ENCODE peak calls at places on chromosomes 2 and 18, in seven cellular contexts. W, C, Z, A, H, D and B are unnamed samples.

GRCh38 chr2:176138526-176139169 is 9.1 kb downstream of the HOXD8 start:
- DNase-seq in W (no peak), C (no peak), Z (no peak), A (no peak), H (no peak), D (no peak), B (no peak)

GRCh38 chr2:241302083-241302482 is 13.4 kb downstream of the HDLBP start:
- DNase-seq in W (no peak), C (no peak), Z (no peak), A (no peak), H (no peak), D (no peak), B (no peak)

GRCh38 chr2:159713691-159714585 is 1.6 kb downstream of the MARCHF7 start:
- DNase-seq in W (no peak), C (peak; percentile 51), Z (no peak), A (no peak), H (peak; percentile 20), D (no peak), B (peak; percentile 21)

GRCh38 chr2:207905546-207905945 is 119.8 kb downstream of the PLEKHM3 start:
- DNase-seq in W (no peak), C (peak; percentile 100), Z (peak; percentile 9), A (no peak), H (no peak), D (no peak), B (no peak)

GRCh38 chr2:1731963-1732768 is 12.1 kb downstream of the PXDN start:
- DNase-seq in W (peak; percentile 26), C (no peak), Z (no peak), A (no peak), H (peak; percentile 80), D (no peak), B (no peak)

GRCh38 chr18:2337552-2338141 is 233.7 kb downstream of the METTL4 start:
- DNase-seq in W (no peak), C (peak; percentile 35), Z (peak; percentile 47), A (peak; percentile 2), H (no peak), D (peak; percentile 13), B (peak; percentile 1)

GRCh38 chr18:3380384-3380961 is 69.5 kb upstream of the TGIF1 start:
- DNase-seq in W (no peak), C (peak; percentile 77), Z (peak; percentile 15), A (peak; percentile 43), H (no peak), D (no peak), B (peak; percentile 31)

GRCh38 chr2:105977212-105977611 is 216.9 kb downstream of the UXS1 start:
- DNase-seq in W (no peak), C (no peak), Z (peak; percentile 69), A (no peak), H (peak; percentile 32), D (no peak), B (peak; percentile 22)

GRCh38 chr2:241976296-241976695 is 106.8 kb downstream of the RTP5 start:
- DNase-seq in W (no peak), C (no peak), Z (no peak), A (no peak), H (no peak), D (no peak), B (no peak)

GRCh38 chr2:101330253-101330921 is 21.9 kb upstream of the RNF149 start:
- DNase-seq in W (peak; percentile 67), C (no peak), Z (peak; percentile 83), A (no peak), H (no peak), D (no peak), B (no peak)

GRCh38 chr2:183117226-183117625 is 7.0 kb upstream of the NUP35 start:
- DNase-seq in W (no peak), C (no peak), Z (no peak), A (no peak), H (no peak), D (no peak), B (no peak)

GRCh38 chr2:101873543-101873942 is 118.2 kb upstream of the IL1R2 start:
- DNase-seq in W (no peak), C (peak; percentile 21), Z (no peak), A (peak; percentile 2), H (no peak), D (no peak), B (peak; percentile 7)

GRCh38 chr2:3628241-3628679 is 29.7 kb upstream of the ALLC start:
- DNase-seq in W (peak; percentile 16), C (no peak), Z (no peak), A (no peak), H (no peak), D (no peak), B (no peak)

GRCh38 chr2:147327636-147328035 is 517.2 kb upstream of the ACVR2A start:
- DNase-seq in W (no peak), C (no peak), Z (no peak), A (no peak), H (no peak), D (no peak), B (no peak)

GRCh38 chr2:168722592-168722991 is 79.8 kb upstream of the NOSTRIN start:
- DNase-seq in W (peak; percentile 62), C (no peak), Z (no peak), A (no peak), H (no peak), D (no peak), B (no peak)

GRCh38 chr2:156156580-156156979 is 175.9 kb downstream of the NR4A2 start:
- DNase-seq in W (no peak), C (no peak), Z (peak; percentile 21), A (no peak), H (no peak), D (no peak), B (no peak)

GRCh38 chr18:11119962-11120361 is 29.4 kb downstream of the PIEZO2 start:
- DNase-seq in W (no peak), C (no peak), Z (no peak), A (peak; percentile 21), H (peak; percentile 19), D (no peak), B (peak; percentile 6)

GRCh38 chr18:30457156-30457555 is 585.4 kb downstream of the DSC3 start:
- DNase-seq in W (no peak), C (peak; percentile 11), Z (peak; percentile 2), A (no peak), H (no peak), D (no peak), B (no peak)